ENCODE peak calls at places on chromosomes 16 and 17, in six cellular contexts. K, N, W, L, M and R are unnamed samples.

GRCh38 chr17:37708616-37709212 is 36.1 kb downstream of the HNF1B start:
- DNase-seq in K (no peak), N (no peak), W (no peak), L (no peak), M (peak), R (no peak)

GRCh38 chr17:81163051-81163695 is 2.1 kb upstream of the PVALEF start:
- DNase-seq in K (no peak), N (no peak), W (no peak), L (no peak), M (no peak), R (no peak)

GRCh38 chr16:50680907-50681885 is at the start of gene SNX20:
- DNase-seq in K (no peak), N (no peak), W (peak), L (no peak), M (no peak), R (no peak)

GRCh38 chr17:68973098-68973929 is 18.1 kb upstream of the ABCA8 start:
- DNase-seq in K (no peak), N (no peak), W (no peak), L (no peak), M (no peak), R (no peak)

GRCh38 chr16:56610017-56610608 is 1.7 kb downstream of the MT2A start:
- DNase-seq in K (peak), N (peak), W (peak), L (peak), M (peak), R (no peak)

GRCh38 chr16:85613609-85614337 is 651 bp downstream of the GSE1 start:
- DNase-seq in K (no peak), N (peak), W (no peak), L (peak), M (no peak), R (no peak)

GRCh38 chr16:73616186-73616585 is 568.3 kb upstream of the ZFHX3 start:
- DNase-seq in K (peak), N (peak), W (no peak), L (no peak), M (no peak), R (no peak)

GRCh38 chr17:67022451-67022810 is 21.9 kb upstream of the CACNG1 start:
- DNase-seq in K (no peak), N (no peak), W (no peak), L (no peak), M (no peak), R (no peak)

GRCh38 chr17:50219939-50220465 is 18.6 kb upstream of the COL1A1 start:
- DNase-seq in K (no peak), N (peak), W (no peak), L (no peak), M (peak), R (no peak)

GRCh38 chr16:50815382-50815781 is 73.5 kb downstream of the CYLD start:
- DNase-seq in K (no peak), N (no peak), W (no peak), L (no peak), M (no peak), R (no peak)

GRCh38 chr17:49699967-49700575 is 7.7 kb downstream of the SLC35B1 start:
- DNase-seq in K (no peak), N (no peak), W (no peak), L (no peak), M (no peak), R (no peak)

GRCh38 chr17:56756536-56756935 is 77.2 kb downstream of the C17orf67 start:
- DNase-seq in K (no peak), N (peak), W (no peak), L (peak), M (peak), R (peak)

GRCh38 chr17:3639981-3640596 is 3.5 kb downstream of the CTNS start:
- DNase-seq in K (no peak), N (no peak), W (no peak), L (no peak), M (peak), R (peak)

GRCh38 chr16:28311913-28312312 is 19.6 kb downstream of the SBK1 start:
- DNase-seq in K (no peak), N (no peak), W (no peak), L (no peak), M (peak), R (no peak)

GRCh38 chr17:45405250-45406086 is 27.2 kb downstream of the ARHGAP27 start:
- DNase-seq in K (no peak), N (no peak), W (no peak), L (no peak), M (no peak), R (no peak)

GRCh38 chr16:49000594-49000993 is 281.0 kb downstream of the CBLN1 start:
- DNase-seq in K (peak), N (no peak), W (no peak), L (no peak), M (no peak), R (no peak)

GRCh38 chr17:63880706-63881105 is 1.0 kb downstream of the GH2 start:
- DNase-seq in K (no peak), N (no peak), W (no peak), L (no peak), M (no peak), R (no peak)

GRCh38 chr16:89170346-89171215 is 967 bp upstream of the CDH15 start:
- DNase-seq in K (peak), N (no peak), W (no peak), L (no peak), M (no peak), R (no peak)

GRCh38 chr16:87764600-87765472 is 950 bp downstream of the KLHDC4 start:
- DNase-seq in K (no peak), N (no peak), W (peak), L (no peak), M (no peak), R (no peak)

GRCh38 chr16:79415983-79416641 is 184.4 kb downstream of the MAF start:
- DNase-seq in K (no peak), N (no peak), W (no peak), L (no peak), M (no peak), R (no peak)

GRCh38 chr17:28712037-28712704 is 483 bp upstream of the PROCA1 start:
- DNase-seq in K (no peak), N (no peak), W (peak), L (no peak), M (no peak), R (no peak)

GRCh38 chr17:78706271-78706915 is 75.7 kb downstream of the CYTH1 start:
- DNase-seq in K (no peak), N (no peak), W (no peak), L (no peak), M (no peak), R (no peak)

GRCh38 chr16:4904942-4905615 is 31.9 kb downstream of the PPL start:
- DNase-seq in K (no peak), N (no peak), W (no peak), L (no peak), M (no peak), R (no peak)

GRCh38 chr16:12215302-12216105 is 239.0 kb downstream of the SNX29 start:
- DNase-seq in K (no peak), N (no peak), W (no peak), L (no peak), M (no peak), R (no peak)

GRCh38 chr16:74743668-74744299 is 30.8 kb downstream of the FA2H start:
- DNase-seq in K (peak), N (peak), W (no peak), L (no peak), M (peak), R (no peak)

GRCh38 chr17:42409467-42410351 is 13.3 kb downstream of the CAVIN1 start:
- DNase-seq in K (peak), N (peak), W (no peak), L (no peak), M (peak), R (peak)

GRCh38 chr16:67236551-67237395 is 9.8 kb downstream of the TMEM208 start:
- DNase-seq in K (peak), N (peak), W (peak), L (peak), M (peak), R (no peak)

GRCh38 chr17:2889256-2889655 is 93.0 kb downstream of the RAP1GAP2 start:
- DNase-seq in K (no peak), N (no peak), W (no peak), L (no peak), M (peak), R (no peak)

GRCh38 chr16:4293822-4294457 is 21.1 kb upstream of the TFAP4 start:
- DNase-seq in K (no peak), N (peak), W (no peak), L (no peak), M (peak), R (no peak)

GRCh38 chr17:82884341-82884871 is 44.6 kb upstream of the ZNF750 start:
- DNase-seq in K (no peak), N (no peak), W (no peak), L (no peak), M (peak), R (no peak)